ENCODE peak calls at places on chromosomes 3 and 15, in eight cellular contexts. Q is omental fat pad; K is fibroblast of lung; T is fibroblast of mammary gland; D is H9; S is K562; Z is fibroblast of pulmonary artery; U is CD4-positive, alpha-beta T cell. N is an unnamed sample.

GRCh38 chr3:64341355-64341754 is 116.1 kb upstream of the PRICKLE2 start:
- DNase-seq in Q (no peak), K (peak; percentile 68), T (peak; percentile 82), D (no peak), S (no peak), Z (no peak), U (no peak), N (no peak)

GRCh38 chr15:35557012-35557411 is 11.0 kb upstream of the DPH6 start:
- DNase-seq in Q (no peak), K (no peak), T (no peak), D (no peak), S (peak; percentile 9), Z (no peak), U (no peak), N (no peak)

GRCh38 chr3:132210476-132211346 is 106.5 kb upstream of the ACP3 start:
- DNase-seq in Q (no peak), K (no peak), T (no peak), D (peak; percentile 63), S (no peak), Z (peak; percentile 3), U (no peak), N (no peak)

GRCh38 chr3:38541800-38542199 is 45.7 kb downstream of the EXOG start:
- DNase-seq in Q (no peak), K (no peak), T (peak; percentile 25), D (no peak), S (no peak), Z (peak; percentile 44), U (no peak), N (no peak)

GRCh38 chr15:66707310-66708160 is 5.5 kb downstream of the SMAD6 start:
- DNase-seq in Q (no peak), K (peak; percentile 65), T (peak; percentile 17), D (peak; percentile 86), S (no peak), Z (peak; percentile 55), U (no peak), N (no peak)

GRCh38 chr15:63818191-63818590 is 15.6 kb downstream of the HERC1 start:
- DNase-seq in Q (no peak), K (peak; percentile 28), T (peak; percentile 5), D (no peak), S (peak; percentile 77), Z (peak; percentile 75), U (no peak), N (no peak)

GRCh38 chr15:96276438-96277210 is 53.9 kb upstream of the NR2F2 start:
- DNase-seq in Q (no peak), K (peak; percentile 79), T (peak; percentile 86), D (no peak), S (no peak), Z (peak; percentile 39), U (no peak), N (peak; percentile 78)

GRCh38 chr3:124032351-124032880 is 40.5 kb upstream of the ROPN1 start:
- DNase-seq in Q (no peak), K (peak; percentile 37), T (peak; percentile 38), D (peak; percentile 41), S (peak; percentile 16), Z (peak; percentile 40), U (no peak), N (no peak)

GRCh38 chr3:75001330-75001729 is 386.9 kb upstream of the CNTN3 start:
- DNase-seq in Q (no peak), K (no peak), T (peak; percentile 17), D (no peak), S (no peak), Z (peak; percentile 17), U (no peak), N (no peak)

GRCh38 chr3:104554409-104554808 is 812.3 kb upstream of the ALCAM start:
- DNase-seq in Q (no peak), K (no peak), T (no peak), D (no peak), S (no peak), Z (no peak), U (no peak), N (no peak)

GRCh38 chr3:177606891-177607290 is 409.6 kb upstream of the TBL1XR1 start:
- DNase-seq in Q (no peak), K (no peak), T (no peak), D (no peak), S (no peak), Z (no peak), U (no peak), N (no peak)

GRCh38 chr15:23038741-23039150 is 623 bp downstream of the TUBGCP5 start:
- DNase-seq in Q (no peak), K (peak; percentile 54), T (peak; percentile 71), D (no peak), S (no peak), Z (peak; percentile 64), U (no peak), N (no peak)

GRCh38 chr15:69887018-69887417 is 210.7 kb downstream of the TLE3 start:
- DNase-seq in Q (no peak), K (no peak), T (no peak), D (no peak), S (no peak), Z (no peak), U (no peak), N (no peak)

GRCh38 chr15:94324835-94325767 is 93.7 kb downstream of the MCTP2 start:
- DNase-seq in Q (no peak), K (no peak), T (no peak), D (no peak), S (no peak), Z (no peak), U (no peak), N (no peak)

GRCh38 chr15:85582719-85583089 is 202.3 kb downstream of the AKAP13 start:
- DNase-seq in Q (no peak), K (peak; percentile 64), T (peak; percentile 58), D (no peak), S (peak; percentile 46), Z (no peak), U (peak; percentile 68), N (no peak)

GRCh38 chr3:168847293-168847883 is 751.7 kb upstream of the GOLIM4 start:
- DNase-seq in Q (no peak), K (peak; percentile 24), T (peak; percentile 50), D (no peak), S (peak; percentile 4), Z (peak; percentile 65), U (no peak), N (peak; percentile 6)

GRCh38 chr3:55617385-55617784 is 130.3 kb upstream of the WNT5A start:
- DNase-seq in Q (no peak), K (no peak), T (no peak), D (no peak), S (no peak), Z (no peak), U (no peak), N (no peak)

GRCh38 chr3:123758081-123758564 is 126.0 kb downstream of the MYLK start:
- DNase-seq in Q (no peak), K (peak; percentile 86), T (peak; percentile 70), D (no peak), S (no peak), Z (no peak), U (no peak), N (no peak)

GRCh38 chr3:143595456-143596077 is 252.7 kb downstream of the SLC9A9 start:
- DNase-seq in Q (no peak), K (no peak), T (no peak), D (no peak), S (no peak), Z (no peak), U (no peak), N (no peak)

GRCh38 chr3:39112113-39112512 is 4.6 kb downstream of the TTC21A start:
- DNase-seq in Q (no peak), K (no peak), T (no peak), D (no peak), S (no peak), Z (no peak), U (no peak), N (no peak)

DNA sequence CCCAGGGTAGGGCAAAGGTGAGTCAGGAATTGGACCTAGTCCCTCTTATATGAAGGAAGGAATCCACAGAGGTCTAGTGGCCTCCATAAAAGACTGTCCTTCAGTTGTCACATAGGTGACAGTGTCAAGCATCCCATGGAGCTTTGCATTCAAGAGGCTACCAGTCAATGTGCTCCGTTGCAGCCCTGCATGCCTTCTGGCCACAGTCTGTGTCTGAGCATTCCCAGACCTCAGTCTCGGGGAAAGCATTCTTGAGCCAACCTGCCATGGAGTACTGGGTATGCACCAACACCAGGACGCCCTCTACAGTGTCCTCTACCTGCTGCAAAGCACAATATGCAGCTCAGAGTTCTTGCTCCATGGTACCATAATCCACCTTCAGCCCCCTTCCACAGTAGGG is 46.7 kb upstream of the VGLL3 start:
- DNase-seq in Q (no peak), K (no peak), T (no peak), D (no peak), S (no peak), Z (no peak), U (no peak), N (no peak)
- TF ChIP-seq CTCF in Q (no peak), K (no peak), T (no peak), D (no peak), S (no peak), Z (no peak), U (no peak), N (no peak)

GRCh38 chr3:62131620-62132019 is 241.7 kb downstream of the FEZF2 start:
- DNase-seq in Q (no peak), K (no peak), T (peak; percentile 43), D (no peak), S (no peak), Z (peak; percentile 50), U (no peak), N (no peak)
- TF ChIP-seq CTCF in Q (no peak), K (peak; percentile 51), T (peak; percentile 59), D (peak; percentile 65), S (no peak), Z (peak; percentile 53), U (no peak), N (peak; percentile 30)

DNA sequence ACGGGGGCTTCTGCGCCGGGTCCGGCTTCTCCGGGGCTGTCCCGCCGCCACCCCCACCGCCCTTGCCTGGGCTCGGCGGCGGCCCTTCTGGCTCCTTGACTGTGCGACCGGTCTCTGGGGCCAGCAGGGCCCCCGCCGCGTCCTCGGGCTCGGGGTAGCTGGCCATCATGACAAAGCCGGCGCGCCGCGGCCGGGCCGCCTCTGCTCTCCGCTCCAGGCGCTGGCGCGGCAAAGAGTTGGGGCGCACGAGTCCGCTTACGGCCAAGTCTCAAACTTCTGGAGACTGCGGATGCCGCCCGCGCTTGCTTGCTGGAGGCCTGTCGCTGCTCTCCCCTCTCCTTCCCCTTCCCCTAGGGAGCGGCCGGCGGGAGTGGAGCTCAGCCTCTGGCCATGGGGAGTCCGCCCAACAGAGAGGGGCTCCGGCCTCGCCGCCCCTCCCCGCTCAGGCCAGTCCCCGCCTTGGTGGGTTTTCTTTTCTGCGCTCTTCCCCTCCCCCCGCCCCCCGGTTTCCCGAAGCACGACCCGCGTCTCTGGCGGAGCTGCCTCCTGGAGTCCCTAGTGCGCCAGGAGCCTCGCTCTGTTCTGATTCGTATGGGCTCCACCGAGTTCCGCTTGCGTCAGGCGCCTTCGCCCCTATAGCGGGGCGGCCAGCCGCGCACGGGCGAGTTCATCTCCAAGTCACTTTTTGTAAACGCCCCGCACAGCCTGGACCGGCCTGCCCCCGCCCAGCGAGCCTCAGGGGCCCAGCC is at the start of the genes FOXL2 and FOXL2NB:
- DNase-seq in Q (no peak), K (peak; percentile 54), T (peak; percentile 60), D (peak; percentile 86), S (peak; percentile 87), Z (peak; percentile 52), U (no peak), N (no peak)
- TF ChIP-seq CTCF in Q (no peak), K (no peak), T (no peak), D (no peak), S (no peak), Z (no peak), U (no peak), N (no peak)

DNA sequence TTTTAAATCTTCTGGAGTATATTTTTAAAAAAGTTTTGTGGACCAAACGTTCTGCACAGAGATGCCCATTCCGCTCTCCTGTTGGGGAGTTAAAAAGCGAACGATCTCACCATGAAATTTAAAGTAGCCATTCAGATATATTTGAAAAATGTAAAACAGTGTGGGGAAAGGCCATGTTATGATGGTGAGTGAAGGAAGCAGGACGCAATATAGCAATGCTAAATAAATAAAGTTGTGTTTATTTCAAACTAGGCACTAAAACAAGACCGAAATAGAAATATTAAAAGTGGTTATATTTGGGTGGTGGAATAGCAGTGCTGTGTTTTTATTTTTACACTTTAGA is 327 bp upstream of the CCDC13 start:
- DNase-seq in Q (no peak), K (no peak), T (no peak), D (no peak), S (no peak), Z (no peak), U (no peak), N (no peak)
- TF ChIP-seq CTCF in Q (no peak), K (no peak), T (no peak), D (no peak), S (no peak), Z (no peak), U (no peak), N (no peak)

N was measured in HFF-Myc.